ENCODE peak calls at places on chromosomes 2 and 18, in seven cellular contexts. L is astrocyte of the spinal cord, B is T-helper 9 cell, J is K562, C is tibial nerve, W is GM13976, X is cardiac fibroblast. V is an unnamed sample.

GRCh38 chr2:203453858-203454451 is 81.1 kb downstream of the RAPH1 start:
- DNase-seq in C (peak), B (no peak), W (peak), J (peak), L (peak), X (peak), V (no peak)

GRCh38 chr2:158686166-158686792 is 108.8 kb upstream of the DAPL1 start:
- DNase-seq in L (no peak), B (no peak), J (no peak), W (no peak), X (peak), C (no peak), V (no peak)

GRCh38 chr2:102603904-102604303 is 15.4 kb upstream of the SLC9A2 start:
- DNase-seq in X (no peak), J (no peak), W (no peak), B (no peak), C (no peak), L (no peak), V (no peak)

GRCh38 chr2:221958224-221958623 is 340.6 kb downstream of the PAX3 start:
- DNase-seq in L (peak), X (peak), C (no peak), W (no peak), B (no peak), J (no peak), V (no peak)

GRCh38 chr2:217713395-217714267 is 289.2 kb downstream of the TNS1 start:
- DNase-seq in L (peak), C (peak), X (peak), J (peak), B (peak), W (peak), V (no peak)

GRCh38 chr2:128178650-128179460 is 87.9 kb downstream of the UGGT1 start:
- DNase-seq in J (peak), B (peak), W (peak), L (peak), C (peak), X (peak), V (no peak)

GRCh38 chr2:109523121-109523520 is 90.6 kb downstream of the SEPTIN10 start:
- DNase-seq in J (no peak), B (no peak), X (no peak), L (no peak), W (no peak), C (no peak), V (no peak)

GRCh38 chr2:192011196-192011595 is 164.3 kb upstream of the CAVIN2 start:
- DNase-seq in C (no peak), L (peak), W (no peak), X (peak), B (no peak), J (no peak), V (no peak)

GRCh38 chr2:120434487-120434886 is 88.6 kb downstream of the INHBB start:
- DNase-seq in J (no peak), W (no peak), X (no peak), C (no peak), L (no peak), B (no peak), V (peak)

GRCh38 chr2:60984717-60985116 is 32.8 kb upstream of the PEX13 start:
- DNase-seq in C (no peak), J (no peak), L (no peak), X (no peak), B (no peak), W (no peak), V (no peak)

GRCh38 chr2:10264506-10265327 is 38.0 kb upstream of the HPCAL1 start:
- DNase-seq in L (no peak), X (no peak), J (no peak), W (no peak), B (no peak), C (no peak), V (no peak)

GRCh38 chr2:102806250-102806837 is 44.5 kb downstream of the TMEM182 start:
- DNase-seq in C (peak), X (peak), B (peak), W (peak), J (peak), L (peak), V (peak)

GRCh38 chr18:55390898-55391297 is 197.1 kb downstream of the TCF4 start:
- DNase-seq in J (no peak), L (no peak), X (no peak), C (no peak), B (no peak), W (no peak), V (no peak)

GRCh38 chr2:217611056-217611455 is 391.7 kb downstream of the TNS1 start:
- DNase-seq in L (no peak), J (no peak), X (no peak), B (no peak), W (no peak), C (no peak), V (no peak)

GRCh38 chr2:121356058-121356640 is 71.1 kb upstream of the TFCP2L1 start:
- DNase-seq in X (peak), W (peak), B (no peak), L (peak), C (peak), J (peak), V (no peak)

GRCh38 chr2:53353372-53354111 is 414.1 kb upstream of the CHAC2 start:
- DNase-seq in B (no peak), X (peak), J (no peak), L (peak), C (no peak), W (no peak), V (no peak)

GRCh38 chr2:220509921-220510320 is 882.5 kb downstream of the SLC4A3 start:
- DNase-seq in J (no peak), X (no peak), L (no peak), W (no peak), B (no peak), C (no peak), V (no peak)

GRCh38 chr2:219465659-219466561 is 31.3 kb downstream of the SPEG start:
- DNase-seq in X (no peak), B (no peak), J (no peak), W (no peak), L (no peak), C (no peak), V (no peak)

GRCh38 chr2:181243319-181243718 is 213.9 kb upstream of the ITGA4 start:
- DNase-seq in C (no peak), L (no peak), W (no peak), B (no peak), J (no peak), X (no peak), V (no peak)

GRCh38 chr2:129753261-129753660 is 226.2 kb upstream of the RAB6C start:
- DNase-seq in W (no peak), J (no peak), L (no peak), X (no peak), C (no peak), B (no peak), V (no peak)

GRCh38 chr2:60549250-60550150 is 4.0 kb downstream of the BCL11A start:
- DNase-seq in B (no peak), J (no peak), W (no peak), C (no peak), X (peak), L (peak), V (no peak)

GRCh38 chr18:31104444-31104843 is 2.2 kb upstream of the DSC2 start:
- DNase-seq in J (no peak), X (no peak), B (no peak), W (no peak), C (no peak), L (no peak), V (no peak)

GRCh38 chr2:41922177-41922576 is 125.6 kb upstream of the PKDCC start:
- DNase-seq in L (no peak), X (no peak), C (peak), W (no peak), B (no peak), J (peak), V (no peak)

GRCh38 chr2:210215120-210215519 is 10.1 kb downstream of the ACADL start:
- DNase-seq in L (no peak), X (no peak), J (no peak), B (no peak), W (no peak), C (no peak), V (no peak)

GRCh38 chr2:30549096-30549495 is 102.0 kb downstream of the LCLAT1 start:
- DNase-seq in C (no peak), L (no peak), J (no peak), B (no peak), W (no peak), X (no peak), V (no peak)

GRCh38 chr2:217853301-217853881 is 149.4 kb downstream of the TNS1 start:
- DNase-seq in X (peak), C (peak), B (no peak), J (no peak), L (no peak), W (no peak), V (peak)

GRCh38 chr2:82694431-82694830 is 1764.6 kb downstream of the SUCLG1 start:
- DNase-seq in B (no peak), J (no peak), L (no peak), X (peak), W (no peak), C (no peak), V (no peak)

GRCh38 chr2:184425083-184425482 is 173.2 kb upstream of the ZNF804A start:
- DNase-seq in X (no peak), B (no peak), J (no peak), C (no peak), L (no peak), W (no peak), V (no peak)

GRCh38 chr2:185475868-185476267 is 262.7 kb upstream of the FSIP2 start:
- DNase-seq in L (no peak), B (no peak), W (no peak), J (no peak), X (no peak), C (no peak), V (no peak)

GRCh38 chr18:770583-770961 is 41.5 kb downstream of the YES1 start:
- DNase-seq in L (no peak), W (no peak), X (no peak), C (no peak), J (no peak), B (no peak), V (no peak)

GRCh38 chr2:42868874-42869273 is 76.5 kb upstream of the HAAO start:
- DNase-seq in J (no peak), X (no peak), L (no peak), W (no peak), B (no peak), C (no peak), V (no peak)

GRCh38 chr2:71474744-71475421 is 21.5 kb downstream of the DYSF start:
- DNase-seq in B (no peak), C (no peak), W (no peak), X (no peak), J (no peak), L (no peak), V (no peak)

GRCh38 chr2:62304429-62305417 is 108.8 kb downstream of the B3GNT2 start:
- DNase-seq in B (peak), C (no peak), J (peak), L (peak), X (peak), W (no peak), V (no peak)

GRCh38 chr2:218979846-218980738 is 4.9 kb downstream of the FEV start:
- DNase-seq in C (peak), W (peak), B (peak), L (peak), J (peak), X (peak), V (no peak)

GRCh38 chr18:59646228-59646945 is 50.8 kb downstream of the CCBE1 start:
- DNase-seq in B (no peak), C (no peak), X (no peak), J (no peak), L (no peak), W (no peak), V (no peak)

V was measured in BJ.